ENCODE peak calls at places on chromosomes 6 and 20, in eight cellular contexts. One of them, this sample, is unnamed.

GRCh38 chr20:59574308-59574707 is 30.0 kb upstream of the PHACTR3 start:
- DNase-seq in ACHN: no peak
- DNase-seq in stimulated activated CD4-positive, alpha-beta T cell treated with anti-CD3 and anti-CD28 coated beads, Interleukin-15, amount 100 ng/mL, for 1 hour: no peak
- DNase-seq in neural progenitor cell: no peak
- DNase-seq in activated T-helper 1 cell treated with Interleukin-2 at 50 U/mL for 16 hours: no peak
- DNase-seq in stimulated activated CD8-positive, alpha-beta memory T cell treated with anti-CD3 and anti-CD28 coated beads, Interleukin-7, amount 100 ng/mL, for 4 hours: no peak
- DNase-seq in activated CD8-positive, alpha-beta memory T cell treated with anti-CD3 and anti-CD28 coated beads for 1 hour: no peak
- DNase-seq in IMR-90: no peak
- DNase-seq in this sample: no peak

GRCh38 chr20:47220161-47220582 is 136.3 kb downstream of the ZMYND8 start:
- DNase-seq in ACHN: peak
- DNase-seq in stimulated activated CD4-positive, alpha-beta T cell treated with anti-CD3 and anti-CD28 coated beads, Interleukin-15, amount 100 ng/mL, for 1 hour: peak
- DNase-seq in neural progenitor cell: peak
- DNase-seq in activated T-helper 1 cell treated with Interleukin-2 at 50 U/mL for 16 hours: no peak
- DNase-seq in stimulated activated CD8-positive, alpha-beta memory T cell treated with anti-CD3 and anti-CD28 coated beads, Interleukin-7, amount 100 ng/mL, for 4 hours: peak
- DNase-seq in activated CD8-positive, alpha-beta memory T cell treated with anti-CD3 and anti-CD28 coated beads for 1 hour: peak
- DNase-seq in IMR-90: no peak
- DNase-seq in this sample: peak

GRCh38 chr20:45552456-45552855 is 5.3 kb upstream of the EPPIN start:
- DNase-seq in ACHN: no peak
- DNase-seq in stimulated activated CD4-positive, alpha-beta T cell treated with anti-CD3 and anti-CD28 coated beads, Interleukin-15, amount 100 ng/mL, for 1 hour: no peak
- DNase-seq in neural progenitor cell: no peak
- DNase-seq in activated T-helper 1 cell treated with Interleukin-2 at 50 U/mL for 16 hours: no peak
- DNase-seq in stimulated activated CD8-positive, alpha-beta memory T cell treated with anti-CD3 and anti-CD28 coated beads, Interleukin-7, amount 100 ng/mL, for 4 hours: no peak
- DNase-seq in activated CD8-positive, alpha-beta memory T cell treated with anti-CD3 and anti-CD28 coated beads for 1 hour: no peak
- DNase-seq in IMR-90: no peak
- DNase-seq in this sample: no peak

GRCh38 chr6:138545621-138545980 is 46.3 kb upstream of the NHSL1 start:
- DNase-seq in ACHN: no peak
- DNase-seq in stimulated activated CD4-positive, alpha-beta T cell treated with anti-CD3 and anti-CD28 coated beads, Interleukin-15, amount 100 ng/mL, for 1 hour: no peak
- DNase-seq in neural progenitor cell: peak
- DNase-seq in activated T-helper 1 cell treated with Interleukin-2 at 50 U/mL for 16 hours: no peak
- DNase-seq in stimulated activated CD8-positive, alpha-beta memory T cell treated with anti-CD3 and anti-CD28 coated beads, Interleukin-7, amount 100 ng/mL, for 4 hours: no peak
- DNase-seq in activated CD8-positive, alpha-beta memory T cell treated with anti-CD3 and anti-CD28 coated beads for 1 hour: no peak
- DNase-seq in IMR-90: peak
- DNase-seq in this sample: peak

GRCh38 chr6:84926756-84927155 is 162.4 kb upstream of the TBX18 start:
- DNase-seq in ACHN: no peak
- DNase-seq in stimulated activated CD4-positive, alpha-beta T cell treated with anti-CD3 and anti-CD28 coated beads, Interleukin-15, amount 100 ng/mL, for 1 hour: no peak
- DNase-seq in neural progenitor cell: no peak
- DNase-seq in activated T-helper 1 cell treated with Interleukin-2 at 50 U/mL for 16 hours: no peak
- DNase-seq in stimulated activated CD8-positive, alpha-beta memory T cell treated with anti-CD3 and anti-CD28 coated beads, Interleukin-7, amount 100 ng/mL, for 4 hours: no peak
- DNase-seq in activated CD8-positive, alpha-beta memory T cell treated with anti-CD3 and anti-CD28 coated beads for 1 hour: no peak
- DNase-seq in IMR-90: no peak
- DNase-seq in this sample: peak

GRCh38 chr20:38883081-38883980 is 42.9 kb upstream of the FAM83D start:
- DNase-seq in ACHN: no peak
- DNase-seq in stimulated activated CD4-positive, alpha-beta T cell treated with anti-CD3 and anti-CD28 coated beads, Interleukin-15, amount 100 ng/mL, for 1 hour: no peak
- DNase-seq in neural progenitor cell: no peak
- DNase-seq in activated T-helper 1 cell treated with Interleukin-2 at 50 U/mL for 16 hours: no peak
- DNase-seq in stimulated activated CD8-positive, alpha-beta memory T cell treated with anti-CD3 and anti-CD28 coated beads, Interleukin-7, amount 100 ng/mL, for 4 hours: no peak
- DNase-seq in activated CD8-positive, alpha-beta memory T cell treated with anti-CD3 and anti-CD28 coated beads for 1 hour: no peak
- DNase-seq in IMR-90: peak
- DNase-seq in this sample: peak

GRCh38 chr20:50020283-50020682 is 37.5 kb downstream of the SNAI1 start:
- DNase-seq in ACHN: no peak
- DNase-seq in stimulated activated CD4-positive, alpha-beta T cell treated with anti-CD3 and anti-CD28 coated beads, Interleukin-15, amount 100 ng/mL, for 1 hour: no peak
- DNase-seq in neural progenitor cell: no peak
- DNase-seq in activated T-helper 1 cell treated with Interleukin-2 at 50 U/mL for 16 hours: no peak
- DNase-seq in stimulated activated CD8-positive, alpha-beta memory T cell treated with anti-CD3 and anti-CD28 coated beads, Interleukin-7, amount 100 ng/mL, for 4 hours: no peak
- DNase-seq in activated CD8-positive, alpha-beta memory T cell treated with anti-CD3 and anti-CD28 coated beads for 1 hour: no peak
- DNase-seq in IMR-90: peak
- DNase-seq in this sample: peak

GRCh38 chr20:38805502-38805957 is at the start of gene PPP1R16B:
- DNase-seq in ACHN: no peak
- DNase-seq in stimulated activated CD4-positive, alpha-beta T cell treated with anti-CD3 and anti-CD28 coated beads, Interleukin-15, amount 100 ng/mL, for 1 hour: peak
- DNase-seq in neural progenitor cell: peak
- DNase-seq in activated T-helper 1 cell treated with Interleukin-2 at 50 U/mL for 16 hours: peak
- DNase-seq in stimulated activated CD8-positive, alpha-beta memory T cell treated with anti-CD3 and anti-CD28 coated beads, Interleukin-7, amount 100 ng/mL, for 4 hours: peak
- DNase-seq in activated CD8-positive, alpha-beta memory T cell treated with anti-CD3 and anti-CD28 coated beads for 1 hour: peak
- DNase-seq in IMR-90: no peak
- DNase-seq in this sample: no peak

GRCh38 chr20:36825374-36826104 is 50.4 kb upstream of the TLDC2 start:
- DNase-seq in ACHN: no peak
- DNase-seq in stimulated activated CD4-positive, alpha-beta T cell treated with anti-CD3 and anti-CD28 coated beads, Interleukin-15, amount 100 ng/mL, for 1 hour: no peak
- DNase-seq in neural progenitor cell: peak
- DNase-seq in activated T-helper 1 cell treated with Interleukin-2 at 50 U/mL for 16 hours: no peak
- DNase-seq in stimulated activated CD8-positive, alpha-beta memory T cell treated with anti-CD3 and anti-CD28 coated beads, Interleukin-7, amount 100 ng/mL, for 4 hours: no peak
- DNase-seq in activated CD8-positive, alpha-beta memory T cell treated with anti-CD3 and anti-CD28 coated beads for 1 hour: no peak
- DNase-seq in IMR-90: no peak
- DNase-seq in this sample: no peak

GRCh38 chr6:28742668-28743270 is 181.0 kb downstream of the TRIM27 start:
- DNase-seq in ACHN: peak
- DNase-seq in stimulated activated CD4-positive, alpha-beta T cell treated with anti-CD3 and anti-CD28 coated beads, Interleukin-15, amount 100 ng/mL, for 1 hour: no peak
- DNase-seq in neural progenitor cell: peak
- DNase-seq in activated T-helper 1 cell treated with Interleukin-2 at 50 U/mL for 16 hours: no peak
- DNase-seq in stimulated activated CD8-positive, alpha-beta memory T cell treated with anti-CD3 and anti-CD28 coated beads, Interleukin-7, amount 100 ng/mL, for 4 hours: no peak
- DNase-seq in activated CD8-positive, alpha-beta memory T cell treated with anti-CD3 and anti-CD28 coated beads for 1 hour: no peak
- DNase-seq in IMR-90: peak
- DNase-seq in this sample: peak

GRCh38 chr6:81534934-81535465 is 217.5 kb downstream of the TENT5A start:
- DNase-seq in ACHN: no peak
- DNase-seq in stimulated activated CD4-positive, alpha-beta T cell treated with anti-CD3 and anti-CD28 coated beads, Interleukin-15, amount 100 ng/mL, for 1 hour: no peak
- DNase-seq in neural progenitor cell: no peak
- DNase-seq in activated T-helper 1 cell treated with Interleukin-2 at 50 U/mL for 16 hours: no peak
- DNase-seq in stimulated activated CD8-positive, alpha-beta memory T cell treated with anti-CD3 and anti-CD28 coated beads, Interleukin-7, amount 100 ng/mL, for 4 hours: no peak
- DNase-seq in activated CD8-positive, alpha-beta memory T cell treated with anti-CD3 and anti-CD28 coated beads for 1 hour: no peak
- DNase-seq in IMR-90: no peak
- DNase-seq in this sample: no peak

GRCh38 chr6:149925253-149925973 is 2.5 kb upstream of the RAET1G start:
- DNase-seq in ACHN: no peak
- DNase-seq in stimulated activated CD4-positive, alpha-beta T cell treated with anti-CD3 and anti-CD28 coated beads, Interleukin-15, amount 100 ng/mL, for 1 hour: no peak
- DNase-seq in neural progenitor cell: peak
- DNase-seq in activated T-helper 1 cell treated with Interleukin-2 at 50 U/mL for 16 hours: no peak
- DNase-seq in stimulated activated CD8-positive, alpha-beta memory T cell treated with anti-CD3 and anti-CD28 coated beads, Interleukin-7, amount 100 ng/mL, for 4 hours: no peak
- DNase-seq in activated CD8-positive, alpha-beta memory T cell treated with anti-CD3 and anti-CD28 coated beads for 1 hour: no peak
- DNase-seq in IMR-90: no peak
- DNase-seq in this sample: peak

GRCh38 chr6:74611220-74611619 is 594.6 kb downstream of the COL12A1 start:
- DNase-seq in ACHN: no peak
- DNase-seq in stimulated activated CD4-positive, alpha-beta T cell treated with anti-CD3 and anti-CD28 coated beads, Interleukin-15, amount 100 ng/mL, for 1 hour: no peak
- DNase-seq in neural progenitor cell: no peak
- DNase-seq in activated T-helper 1 cell treated with Interleukin-2 at 50 U/mL for 16 hours: no peak
- DNase-seq in stimulated activated CD8-positive, alpha-beta memory T cell treated with anti-CD3 and anti-CD28 coated beads, Interleukin-7, amount 100 ng/mL, for 4 hours: no peak
- DNase-seq in activated CD8-positive, alpha-beta memory T cell treated with anti-CD3 and anti-CD28 coated beads for 1 hour: no peak
- DNase-seq in IMR-90: peak
- DNase-seq in this sample: no peak

GRCh38 chr20:51400051-51400926 is 142.2 kb downstream of the NFATC2 start:
- DNase-seq in ACHN: no peak
- DNase-seq in stimulated activated CD4-positive, alpha-beta T cell treated with anti-CD3 and anti-CD28 coated beads, Interleukin-15, amount 100 ng/mL, for 1 hour: peak
- DNase-seq in neural progenitor cell: no peak
- DNase-seq in activated T-helper 1 cell treated with Interleukin-2 at 50 U/mL for 16 hours: peak
- DNase-seq in stimulated activated CD8-positive, alpha-beta memory T cell treated with anti-CD3 and anti-CD28 coated beads, Interleukin-7, amount 100 ng/mL, for 4 hours: peak
- DNase-seq in activated CD8-positive, alpha-beta memory T cell treated with anti-CD3 and anti-CD28 coated beads for 1 hour: peak
- DNase-seq in IMR-90: no peak
- DNase-seq in this sample: no peak

GRCh38 chr20:34365765-34366213 is 2.7 kb downstream of the ITCH start:
- DNase-seq in ACHN: no peak
- DNase-seq in stimulated activated CD4-positive, alpha-beta T cell treated with anti-CD3 and anti-CD28 coated beads, Interleukin-15, amount 100 ng/mL, for 1 hour: no peak
- DNase-seq in neural progenitor cell: no peak
- DNase-seq in activated T-helper 1 cell treated with Interleukin-2 at 50 U/mL for 16 hours: no peak
- DNase-seq in stimulated activated CD8-positive, alpha-beta memory T cell treated with anti-CD3 and anti-CD28 coated beads, Interleukin-7, amount 100 ng/mL, for 4 hours: no peak
- DNase-seq in activated CD8-positive, alpha-beta memory T cell treated with anti-CD3 and anti-CD28 coated beads for 1 hour: no peak
- DNase-seq in IMR-90: no peak
- DNase-seq in this sample: no peak

GRCh38 chr6:168097221-168097620 is 18.2 kb upstream of the FRMD1 start:
- DNase-seq in ACHN: no peak
- DNase-seq in stimulated activated CD4-positive, alpha-beta T cell treated with anti-CD3 and anti-CD28 coated beads, Interleukin-15, amount 100 ng/mL, for 1 hour: no peak
- DNase-seq in neural progenitor cell: no peak
- DNase-seq in activated T-helper 1 cell treated with Interleukin-2 at 50 U/mL for 16 hours: no peak
- DNase-seq in stimulated activated CD8-positive, alpha-beta memory T cell treated with anti-CD3 and anti-CD28 coated beads, Interleukin-7, amount 100 ng/mL, for 4 hours: no peak
- DNase-seq in activated CD8-positive, alpha-beta memory T cell treated with anti-CD3 and anti-CD28 coated beads for 1 hour: no peak
- DNase-seq in IMR-90: no peak
- DNase-seq in this sample: no peak

GRCh38 chr6:3363296-3364025 is 93.4 kb downstream of the SLC22A23 start:
- DNase-seq in ACHN: no peak
- DNase-seq in stimulated activated CD4-positive, alpha-beta T cell treated with anti-CD3 and anti-CD28 coated beads, Interleukin-15, amount 100 ng/mL, for 1 hour: no peak
- DNase-seq in neural progenitor cell: no peak
- DNase-seq in activated T-helper 1 cell treated with Interleukin-2 at 50 U/mL for 16 hours: no peak
- DNase-seq in stimulated activated CD8-positive, alpha-beta memory T cell treated with anti-CD3 and anti-CD28 coated beads, Interleukin-7, amount 100 ng/mL, for 4 hours: no peak
- DNase-seq in activated CD8-positive, alpha-beta memory T cell treated with anti-CD3 and anti-CD28 coated beads for 1 hour: no peak
- DNase-seq in IMR-90: no peak
- DNase-seq in this sample: no peak

GRCh38 chr20:51028616-51029263 is 5.8 kb upstream of the KCNG1 start:
- DNase-seq in ACHN: no peak
- DNase-seq in stimulated activated CD4-positive, alpha-beta T cell treated with anti-CD3 and anti-CD28 coated beads, Interleukin-15, amount 100 ng/mL, for 1 hour: no peak
- DNase-seq in neural progenitor cell: no peak
- DNase-seq in activated T-helper 1 cell treated with Interleukin-2 at 50 U/mL for 16 hours: no peak
- DNase-seq in stimulated activated CD8-positive, alpha-beta memory T cell treated with anti-CD3 and anti-CD28 coated beads, Interleukin-7, amount 100 ng/mL, for 4 hours: no peak
- DNase-seq in activated CD8-positive, alpha-beta memory T cell treated with anti-CD3 and anti-CD28 coated beads for 1 hour: no peak
- DNase-seq in IMR-90: no peak
- DNase-seq in this sample: no peak

This sample was measured in fibroblast of mammary gland.